ENCODE peak calls at places on chromosomes 7 and 10, in seven cellular contexts. B is body of pancreas; L is effector memory CD4-positive, alpha-beta T cell; M is GM12865; Y is Peyer's patch; X is PC-9; O is hepatocyte. K is an unnamed sample.

GRCh38 chr10:43753397-43754061 is 104.8 kb upstream of the ZNF32 start:
- DNase-seq in B (no peak), Y (no peak), L (no peak), O (no peak), X (no peak), M (no peak), K (no peak)

GRCh38 chr10:31926154-31926553 is 2.5 kb downstream of the ARHGAP12 start:
- DNase-seq in X (no peak), L (no peak), Y (no peak), B (no peak), M (no peak), O (no peak), K (no peak)

GRCh38 chr7:464712-465461 is 54.8 kb downstream of the PDGFA start:
- DNase-seq in O (no peak), L (no peak), X (no peak), Y (peak), B (peak), M (no peak), K (no peak)

GRCh38 chr10:66929375-66929774 is 3.5 kb downstream of the LRRTM3 start:
- DNase-seq in M (no peak), O (no peak), B (no peak), Y (no peak), X (no peak), L (no peak), K (no peak)

GRCh38 chr7:155670521-155670920 is 26.1 kb downstream of the RBM33 start:
- DNase-seq in X (no peak), B (no peak), O (no peak), M (no peak), Y (no peak), L (no peak), K (no peak)

GRCh38 chr7:27165655-27166474 is 528 bp upstream of the HOXA9 start:
- DNase-seq in O (no peak), X (no peak), M (no peak), Y (no peak), B (no peak), L (no peak), K (no peak)

GRCh38 chr7:77407906-77408305 is 8.2 kb downstream of the GSAP start:
- DNase-seq in X (no peak), O (no peak), Y (no peak), L (no peak), B (no peak), M (no peak), K (no peak)

GRCh38 chr7:151411551-151411950 is 1.7 kb upstream of the WDR86 start:
- DNase-seq in M (no peak), X (no peak), Y (no peak), L (no peak), B (no peak), O (no peak), K (no peak)

GRCh38 chr10:15433850-15434537 is 62.9 kb upstream of the FAM171A1 start:
- DNase-seq in L (no peak), X (no peak), O (peak), M (peak), Y (no peak), B (peak), K (no peak)

GRCh38 chr7:14691597-14692203 is 210.9 kb downstream of the DGKB start:
- DNase-seq in L (no peak), X (peak), O (peak), B (peak), M (peak), Y (peak), K (peak)

GRCh38 chr7:158865462-158865922 is 9.1 kb downstream of the DYNC2I1 start:
- DNase-seq in O (peak), X (no peak), M (no peak), L (no peak), B (no peak), Y (peak), K (no peak)

GRCh38 chr10:16436367-16436757 is 448 bp upstream of the PTER start:
- DNase-seq in M (peak), L (peak), B (no peak), Y (peak), X (no peak), O (peak), K (no peak)

GRCh38 chr7:134298902-134299683 is 17.6 kb downstream of the SLC35B4 start:
- DNase-seq in M (no peak), L (no peak), O (peak), B (peak), Y (peak), X (no peak), K (no peak)

GRCh38 chr10:31940839-31941653 is 12.4 kb upstream of the ARHGAP12 start:
- DNase-seq in M (no peak), O (peak), L (no peak), X (peak), Y (peak), B (peak), K (no peak)

GRCh38 chr10:117334921-117335320 is 40.3 kb downstream of the PDZD8 start:
- DNase-seq in X (no peak), M (no peak), Y (no peak), O (no peak), B (no peak), L (no peak), K (no peak)

GRCh38 chr7:27677912-27678612 is 15.4 kb upstream of the HIBADH start:
- DNase-seq in M (no peak), B (peak), X (peak), L (no peak), Y (no peak), O (peak), K (no peak)

GRCh38 chr7:13262929-13263530 is 575.6 kb downstream of the ARL4A start:
- DNase-seq in Y (no peak), B (no peak), O (peak), M (peak), L (no peak), X (no peak), K (no peak)

GRCh38 chr7:101696-102376 is 90.5 kb upstream of the FAM20C start:
- DNase-seq in Y (no peak), O (peak), B (no peak), L (no peak), X (peak), M (no peak), K (no peak)

GRCh38 chr10:99375444-99375843 is 46.3 kb downstream of the CNNM1 start:
- DNase-seq in O (no peak), X (no peak), L (no peak), Y (no peak), M (no peak), B (no peak), K (no peak)

GRCh38 chr10:59513558-59513957 is 151.2 kb upstream of the FAM13C start:
- DNase-seq in L (no peak), Y (no peak), X (no peak), O (no peak), M (no peak), B (no peak), K (no peak)

GRCh38 chr7:133984023-133984422 is 143.1 kb upstream of the LRGUK start:
- DNase-seq in L (no peak), O (no peak), Y (no peak), M (no peak), X (no peak), B (no peak), K (no peak)

GRCh38 chr7:36763084-36763807 is 39.0 kb upstream of the AOAH start:
- DNase-seq in O (no peak), Y (no peak), X (no peak), M (no peak), B (no peak), L (no peak), K (no peak)

GRCh38 chr10:100568937-100569336 is 33.2 kb downstream of the HIF1AN start:
- DNase-seq in L (no peak), Y (peak), B (no peak), X (no peak), O (no peak), M (no peak), K (no peak)

GRCh38 chr10:100567826-100568225 is 32.1 kb downstream of the HIF1AN start:
- DNase-seq in B (no peak), L (no peak), M (no peak), Y (peak), O (no peak), X (no peak), K (no peak)

GRCh38 chr10:100569687-100570517 is 34.2 kb downstream of the HIF1AN start:
- DNase-seq in B (peak), M (no peak), L (no peak), Y (peak), O (no peak), X (no peak), K (no peak)

GRCh38 chr10:100571069-100571817 is 35.5 kb downstream of the HIF1AN start:
- DNase-seq in M (no peak), O (no peak), Y (peak), L (no peak), X (no peak), B (no peak), K (no peak)

GRCh38 chr10:100570518-100570865 is 34.7 kb downstream of the HIF1AN start:
- DNase-seq in Y (peak), L (no peak), B (no peak), O (no peak), M (no peak), X (no peak), K (no peak)
- H3K4me3 ChIP-seq in Y (no peak), L (no peak), B (no peak), O (no peak), M (no peak), X (no peak), K (no peak)

DNA sequence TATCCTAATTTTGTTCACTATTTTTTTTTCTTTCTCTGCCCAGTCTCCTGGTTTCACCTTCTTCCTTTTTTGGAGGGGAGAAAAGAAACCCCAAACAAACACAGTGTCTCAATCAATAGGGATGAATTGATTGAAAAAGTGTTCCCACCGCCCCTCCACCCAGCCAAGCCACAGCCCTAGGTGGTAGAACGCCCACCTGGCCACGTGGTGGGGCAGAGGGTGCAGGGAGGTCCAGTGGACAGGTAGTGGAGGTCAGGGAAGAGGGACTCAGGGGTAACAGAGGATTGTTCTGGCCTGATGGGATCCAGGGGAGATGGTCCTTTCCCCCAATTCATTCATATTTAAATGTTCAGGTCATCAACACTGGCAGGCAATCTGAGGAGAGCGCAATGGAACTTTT is 1.8 kb downstream of the INHBA start:
- DNase-seq in X (no peak), B (no peak), O (no peak), M (no peak), Y (no peak), L (no peak), K (no peak)
- H3K4me3 ChIP-seq in X (peak), B (no peak), O (no peak), M (no peak), Y (no peak), L (no peak), K (no peak)

GRCh38 chr10:105973252-105973877 is 1191.1 kb downstream of the SORCS1 start:
- DNase-seq in X (no peak), L (no peak), B (no peak), Y (no peak), M (no peak), O (no peak), K (no peak)
- H3K4me3 ChIP-seq in X (no peak), L (no peak), B (no peak), Y (no peak), M (no peak), O (no peak), K (no peak)

GRCh38 chr10:93039110-93039509 is 21.5 kb upstream of the CYP26C1 start:
- DNase-seq in L (no peak), X (no peak), Y (no peak), M (no peak), B (no peak), O (no peak), K (no peak)
- H3K4me3 ChIP-seq in L (no peak), X (no peak), Y (no peak), M (no peak), B (no peak), O (no peak), K (no peak)

GRCh38 chr10:119059557-119059956 is 21.1 kb downstream of the EIF3A start:
- DNase-seq in M (no peak), O (no peak), X (no peak), L (no peak), Y (no peak), B (no peak), K (no peak)

GRCh38 chr10:119060107-119060506 is 20.5 kb downstream of the EIF3A start:
- DNase-seq in B (no peak), L (no peak), X (no peak), Y (no peak), O (no peak), M (no peak), K (no peak)

GRCh38 chr10:119058005-119058404 is 22.6 kb downstream of the EIF3A start:
- DNase-seq in Y (no peak), B (no peak), O (no peak), L (no peak), M (no peak), X (no peak), K (no peak)

GRCh38 chr10:119051775-119052174 is 22.3 kb downstream of the NANOS1 start:
- DNase-seq in L (no peak), M (no peak), Y (no peak), B (no peak), X (no peak), O (no peak), K (no peak)

GRCh38 chr10:119055472-119055871 is 25.1 kb downstream of the EIF3A start:
- DNase-seq in L (no peak), M (no peak), B (no peak), O (no peak), X (no peak), Y (no peak), K (no peak)
- H3K4me3 ChIP-seq in L (no peak), M (no peak), B (no peak), O (no peak), X (no peak), Y (no peak), K (no peak)

GRCh38 chr7:30751257-30751650 is 681 bp upstream of the INMT start:
- DNase-seq in L (no peak), X (no peak), O (no peak), B (no peak), Y (no peak), M (no peak), K (no peak)
- H3K4me3 ChIP-seq in L (no peak), X (no peak), O (no peak), B (no peak), Y (no peak), M (no peak), K (peak)

DNA sequence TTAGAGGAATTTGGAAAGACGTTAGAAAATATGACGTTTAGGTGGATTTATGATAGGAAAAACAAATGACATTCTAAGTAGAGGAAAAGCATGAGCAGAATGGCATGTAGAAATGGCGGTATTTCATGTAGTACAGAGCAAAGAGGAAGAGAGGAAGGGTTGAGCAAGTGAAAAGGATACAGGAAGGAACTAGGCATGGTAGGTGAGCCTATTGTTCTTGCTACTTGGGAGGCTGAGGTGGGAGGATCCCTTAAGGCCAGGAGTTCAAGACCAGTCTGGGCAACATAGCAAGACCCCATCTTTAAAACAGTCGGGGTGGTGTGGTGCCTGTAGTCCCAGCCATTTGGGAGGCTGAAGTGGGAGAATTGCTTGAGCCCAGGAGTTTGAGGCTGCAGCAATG is 1.2 kb downstream of the GTPBP10 start:
- DNase-seq in B (no peak), O (no peak), M (peak), Y (no peak), L (no peak), X (no peak), K (no peak)
- H3K4me3 ChIP-seq in B (no peak), O (peak), M (peak), Y (peak), L (no peak), X (peak), K (no peak)

DNA sequence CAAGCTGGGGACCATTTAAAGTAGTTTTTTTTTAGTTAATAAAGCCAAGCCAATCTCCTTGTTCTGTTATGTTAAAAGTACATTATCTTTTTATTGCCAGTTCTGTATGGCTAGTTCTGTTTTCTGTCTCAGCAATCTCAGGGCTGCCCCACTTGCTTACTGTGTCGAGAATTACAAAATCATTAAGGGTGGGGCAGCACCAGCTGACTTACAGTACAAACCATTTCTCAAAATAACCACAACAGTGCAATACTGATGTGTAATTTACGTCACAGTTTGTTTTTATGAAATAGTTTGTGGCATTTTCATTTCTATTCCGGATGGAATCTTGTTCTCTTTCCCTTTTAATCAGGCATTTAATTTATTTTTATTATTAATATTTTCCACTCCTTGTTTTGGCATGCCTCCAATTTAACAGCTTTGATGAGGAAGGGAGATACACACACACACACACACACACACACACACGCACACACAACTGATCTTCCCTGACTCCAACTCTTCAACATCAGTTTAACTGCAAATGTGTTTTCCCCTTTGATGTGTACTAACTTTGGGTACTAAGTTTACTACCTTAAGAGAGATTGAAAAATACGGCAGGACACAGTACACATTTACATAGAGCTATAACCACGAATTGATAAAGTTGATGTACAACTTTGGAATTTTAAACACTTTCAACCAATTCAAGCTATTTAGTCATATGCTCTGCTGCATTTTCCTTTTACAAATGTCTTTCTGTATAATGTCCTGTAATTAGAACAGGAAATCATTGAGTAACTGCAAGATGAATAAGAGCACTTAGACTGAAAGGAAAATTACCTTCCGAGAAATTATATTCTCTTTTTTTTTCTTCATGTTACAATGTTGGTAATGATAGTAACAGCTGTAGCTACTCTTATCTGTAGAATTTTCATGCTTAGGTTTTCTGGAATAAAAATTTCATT is 91.5 kb downstream of the ARID5B start:
- DNase-seq in O (peak), B (no peak), X (no peak), L (peak), M (peak), Y (peak), K (peak)
- H3K4me3 ChIP-seq in O (no peak), B (no peak), X (no peak), L (peak), M (peak), Y (no peak), K (peak)

DNA sequence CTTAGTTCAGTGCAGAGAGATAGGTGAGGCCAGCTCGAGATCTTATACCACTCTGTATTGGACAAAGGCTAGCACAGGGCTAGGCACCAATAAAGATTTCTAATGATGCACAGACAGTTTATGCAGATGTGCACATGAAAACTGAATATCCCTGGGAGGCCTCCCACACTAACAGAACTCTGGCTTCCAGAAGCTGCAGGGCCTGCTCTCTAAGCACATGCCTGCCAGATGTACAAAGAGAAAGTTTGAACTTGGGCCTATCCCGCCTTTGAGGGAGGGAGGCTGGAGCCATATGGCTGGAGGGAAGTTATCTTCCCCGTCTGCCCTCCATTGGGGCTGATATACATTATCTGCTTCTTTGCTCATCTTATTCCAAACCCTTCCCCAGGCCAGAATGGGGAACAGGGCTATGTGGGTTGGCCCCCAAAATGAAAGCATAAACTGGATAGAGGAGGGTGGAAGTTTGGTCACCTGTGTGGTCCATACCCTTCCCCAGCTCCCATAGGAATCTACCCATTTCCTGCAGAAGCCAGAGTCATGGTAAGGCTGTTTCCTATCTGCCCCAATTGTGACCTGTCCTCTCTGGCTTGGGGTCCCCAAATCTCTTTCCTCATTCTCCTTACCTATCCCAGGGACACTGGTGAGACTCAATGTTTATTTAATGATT is 3.8 kb downstream of the KAZALD1 start:
- DNase-seq in X (no peak), Y (no peak), L (no peak), M (no peak), O (no peak), B (no peak), K (no peak)
- H3K4me3 ChIP-seq in X (peak), Y (peak), L (no peak), M (no peak), O (no peak), B (no peak), K (peak)